ENCODE peak calls at places on chromosome 13, in nine cellular contexts. R is adrenal gland, G is T follicular helper cell, K is breast epithelium, Q is astrocyte, E is Right ventricle myocardium superior, N is T-helper 22 cell, S is brain microvascular endothelial cell, H is HEK293T. J is an unnamed sample.

GRCh38 chr13:113315992-113316391 is 19.0 kb downstream of the LAMP1 start:
- DNase-seq in R (no peak), G (no peak), K (no peak), Q (no peak), E (no peak), N (no peak), S (no peak), H (no peak), J (no peak)

GRCh38 chr13:99717959-99718674 is 216.8 kb downstream of the TM9SF2 start:
- DNase-seq in R (no peak), G (no peak), K (no peak), Q (no peak), E (no peak), N (no peak), S (no peak), H (no peak), J (no peak)

GRCh38 chr13:47114030-47114429 is 217.2 kb upstream of the HTR2A start:
- DNase-seq in R (no peak), G (no peak), K (no peak), Q (peak), E (no peak), N (no peak), S (peak), H (no peak), J (peak)

GRCh38 chr13:55571237-55571867 is 1569.4 kb upstream of the PRR20A start:
- DNase-seq in R (no peak), G (no peak), K (no peak), Q (no peak), E (no peak), N (no peak), S (no peak), H (no peak), J (no peak)

GRCh38 chr13:44218501-44219240 is 155.0 kb upstream of the SERP2 start:
- DNase-seq in R (peak), G (no peak), K (peak), Q (no peak), E (peak), N (no peak), S (peak), H (no peak), J (no peak)

GRCh38 chr13:70407486-70407885 is 299.2 kb upstream of the KLHL1 start:
- DNase-seq in R (no peak), G (no peak), K (no peak), Q (no peak), E (no peak), N (no peak), S (no peak), H (no peak), J (no peak)

GRCh38 chr13:29162638-29163037 is 342.5 kb downstream of the MTUS2 start:
- DNase-seq in R (no peak), G (no peak), K (no peak), Q (peak), E (no peak), N (no peak), S (no peak), H (no peak), J (peak)

GRCh38 chr13:20525601-20526544 is at the start of gene CRYL1:
- DNase-seq in R (peak), G (peak), K (no peak), Q (peak), E (peak), N (peak), S (peak), H (peak), J (peak)

GRCh38 chr13:109345433-109345941 is 440.9 kb downstream of the IRS2 start:
- DNase-seq in R (no peak), G (no peak), K (no peak), Q (peak), E (no peak), N (no peak), S (peak), H (no peak), J (peak)

GRCh38 chr13:105410602-105411001 is 1124.9 kb downstream of the EFNB2 start:
- DNase-seq in R (peak), G (no peak), K (peak), Q (no peak), E (peak), N (no peak), S (no peak), H (peak), J (peak)

GRCh38 chr13:103640617-103641016 is 574.4 kb upstream of the SLC10A2 start:
- DNase-seq in R (no peak), G (no peak), K (no peak), Q (no peak), E (no peak), N (no peak), S (peak), H (no peak), J (no peak)